ENCODE peak calls at places on chromosomes 6 and 20, in four cellular contexts. C is T-helper 9 cell, K is brain pericyte, D is BJ. E is an unnamed sample.

GRCh38 chr6:133683603-133684002 is 205.3 kb upstream of the TCF21 start:
- DNase-seq in K (no peak), C (no peak), D (peak; percentile 21), E (no peak)

GRCh38 chr20:62605996-62606395 is 36.3 kb upstream of the SLCO4A1 start:
- DNase-seq in C (no peak), D (no peak), K (no peak), E (peak; percentile 85)

GRCh38 chr20:36336838-36337478 is 30.8 kb downstream of the DLGAP4 start:
- DNase-seq in C (no peak), K (no peak), D (no peak), E (no peak)

GRCh38 chr6:7132398-7132797 is 24.6 kb downstream of the RREB1 start:
- DNase-seq in D (no peak), K (no peak), C (no peak), E (no peak)

GRCh38 chr6:33320315-33321181 is 3.0 kb upstream of the ZBTB22 start:
- DNase-seq in K (no peak), C (no peak), D (peak; percentile 71), E (peak; percentile 70)

GRCh38 chr6:163133017-163133416 is 281.5 kb upstream of the QKI start:
- DNase-seq in D (no peak), C (no peak), K (no peak), E (no peak)

GRCh38 chr20:57654998-57655811 is 35.0 kb upstream of the ZBP1 start:
- DNase-seq in K (no peak), D (no peak), C (no peak), E (no peak)

GRCh38 chr6:13548500-13549210 is 25.7 kb upstream of the SIRT5 start:
- DNase-seq in C (no peak), K (no peak), D (no peak), E (no peak)

GRCh38 chr6:168101201-168102092 is 22.4 kb upstream of the FRMD1 start:
- DNase-seq in C (no peak), D (no peak), K (no peak), E (no peak)

GRCh38 chr6:130202782-130203181 is 20.0 kb downstream of the SAMD3 start:
- DNase-seq in D (no peak), C (no peak), K (no peak), E (no peak)

GRCh38 chr6:109336221-109336955 is 45.9 kb downstream of the CD164 start:
- DNase-seq in C (no peak), K (no peak), D (no peak), E (no peak)

GRCh38 chr6:3869284-3869631 is 20.1 kb downstream of the FAM50B start:
- DNase-seq in C (no peak), D (no peak), K (no peak), E (no peak)

GRCh38 chr6:151179321-151179720 is 60.4 kb upstream of the AKAP12 start:
- DNase-seq in C (no peak), K (no peak), D (peak; percentile 63), E (peak; percentile 20)